ENCODE peak calls at places on chromosomes 2 and 18, in seven cellular contexts. N is tibial artery; G is fibroblast of lung; M is neural progenitor cell; E is mucosa of descending colon; F is CD4-positive, CD25-positive, alpha-beta regulatory T cell; S is OCI-LY7. D is an unnamed sample.
A peak's percentile ranks its signal among the peaks of the same experiment; 100 is the strongest.

GRCh38 chr2:238097988-238098853 is 1.9 kb upstream of the ESPNL start:
- DNase-seq in N (no peak), G (peak; percentile 23), M (peak; percentile 53), E (peak; percentile 85), F (no peak), S (peak; percentile 88), D (peak; percentile 48)

GRCh38 chr2:71538656-71539265 is 85.4 kb downstream of the DYSF start:
- DNase-seq in N (no peak), G (no peak), M (no peak), E (no peak), F (no peak), S (no peak), D (no peak)

GRCh38 chr2:38465789-38466127 is 88.7 kb upstream of the ATL2 start:
- DNase-seq in N (no peak), G (peak; percentile 25), M (peak; percentile 50), E (peak; percentile 58), F (no peak), S (peak; percentile 88), D (no peak)

GRCh38 chr2:240351088-240351741 is 84.2 kb upstream of the GPC1 start:
- DNase-seq in N (no peak), G (no peak), M (no peak), E (no peak), F (no peak), S (no peak), D (no peak)

GRCh38 chr18:10343778-10344177 is 110.7 kb upstream of the APCDD1 start:
- DNase-seq in N (no peak), G (no peak), M (no peak), E (no peak), F (no peak), S (no peak), D (no peak)

GRCh38 chr2:24050041-24050655 is 607 bp downstream of the FKBP1B start:
- DNase-seq in N (peak; percentile 31), G (peak; percentile 16), M (peak; percentile 65), E (peak; percentile 23), F (no peak), S (no peak), D (no peak)

GRCh38 chr2:11746807-11747459 is 501 bp downstream of the LPIN1 start:
- DNase-seq in N (no peak), G (peak; percentile 38), M (peak; percentile 62), E (peak; percentile 37), F (no peak), S (peak; percentile 50), D (no peak)

GRCh38 chr18:41745166-41746049 is 209.6 kb upstream of the PIK3C3 start:
- DNase-seq in N (no peak), G (peak; percentile 38), M (peak; percentile 83), E (peak; percentile 40), F (no peak), S (peak; percentile 1), D (no peak)

GRCh38 chr18:6056171-6056932 is 161.0 kb upstream of the TMEM200C start:
- DNase-seq in N (no peak), G (peak; percentile 75), M (peak; percentile 25), E (no peak), F (no peak), S (no peak), D (no peak)

GRCh38 chr18:63553117-63553516 is 10.9 kb downstream of the SERPINB12 start:
- DNase-seq in N (no peak), G (peak; percentile 71), M (no peak), E (peak; percentile 4), F (no peak), S (peak; percentile 25), D (no peak)

GRCh38 chr18:36620801-36621200 is 208.0 kb downstream of the TPGS2 start:
- DNase-seq in N (no peak), G (no peak), M (no peak), E (no peak), F (no peak), S (no peak), D (no peak)

GRCh38 chr18:29271496-29271895 is 1094.6 kb upstream of the CDH2 start:
- DNase-seq in N (no peak), G (peak; percentile 53), M (no peak), E (no peak), F (no peak), S (no peak), D (no peak)

GRCh38 chr2:161434127-161434526 is 18.0 kb downstream of the TBR1 start:
- DNase-seq in N (no peak), G (no peak), M (no peak), E (no peak), F (no peak), S (no peak), D (no peak)

GRCh38 chr18:76457475-76457874 is 37.6 kb downstream of the ZNF516 start:
- DNase-seq in N (no peak), G (peak; percentile 76), M (no peak), E (no peak), F (no peak), S (no peak), D (no peak)

GRCh38 chr2:127417406-127417805 is 821 bp upstream of the PROC start:
- DNase-seq in N (no peak), G (no peak), M (no peak), E (no peak), F (no peak), S (no peak), D (no peak)

GRCh38 chr2:60353406-60353800 is 200.1 kb downstream of the BCL11A start:
- DNase-seq in N (no peak), G (no peak), M (peak; percentile 42), E (no peak), F (no peak), S (peak; percentile 78), D (no peak)

GRCh38 chr2:136247204-136247990 is 129.4 kb upstream of the CXCR4 start:
- DNase-seq in N (peak; percentile 61), G (peak; percentile 68), M (no peak), E (no peak), F (no peak), S (no peak), D (no peak)

GRCh38 chr2:130365075-130365474 is 9.2 kb downstream of the PTPN18 start:
- DNase-seq in N (no peak), G (no peak), M (no peak), E (no peak), F (no peak), S (no peak), D (no peak)

GRCh38 chr2:20093263-20094141 is 42.1 kb upstream of the LAPTM4A start:
- DNase-seq in N (peak; percentile 52), G (peak; percentile 69), M (peak; percentile 81), E (peak; percentile 76), F (no peak), S (no peak), D (no peak)

GRCh38 chr2:112006076-112006410 is 49.0 kb upstream of the TMEM87B start:
- DNase-seq in N (no peak), G (peak; percentile 49), M (no peak), E (no peak), F (no peak), S (no peak), D (no peak)

GRCh38 chr2:60948161-60948560 is 66.8 kb downstream of the REL start:
- DNase-seq in N (no peak), G (no peak), M (no peak), E (no peak), F (no peak), S (no peak), D (no peak)

GRCh38 chr2:151691621-151692020 is 42.7 kb downstream of the NEB start:
- DNase-seq in N (no peak), G (no peak), M (no peak), E (no peak), F (no peak), S (no peak), D (no peak)

GRCh38 chr2:72117718-72118117 is 29.9 kb downstream of the CYP26B1 start:
- DNase-seq in N (no peak), G (no peak), M (no peak), E (no peak), F (no peak), S (no peak), D (no peak)

GRCh38 chr2:51722311-51722710 is 690.4 kb upstream of the NRXN1 start:
- DNase-seq in N (no peak), G (peak; percentile 85), M (no peak), E (no peak), F (no peak), S (no peak), D (no peak)

GRCh38 chr2:30768708-30769580 is 38.3 kb downstream of the CAPN13 start:
- DNase-seq in N (no peak), G (no peak), M (no peak), E (no peak), F (no peak), S (no peak), D (no peak)

GRCh38 chr2:196515041-196515440 is 124.5 kb upstream of the CCDC150 start:
- DNase-seq in N (no peak), G (no peak), M (no peak), E (no peak), F (no peak), S (no peak), D (no peak)

GRCh38 chr2:113053666-113054435 is 1.2 kb upstream of the IL36B start:
- DNase-seq in N (no peak), G (no peak), M (no peak), E (no peak), F (no peak), S (no peak), D (no peak)
- H3K9me3 ChIP-seq in N (peaks cover 17% of the 10 kb centered on the region), G (no peaks in the 10 kb centered on the region), M (peaks cover 5% of the 10 kb centered on the region), E (no peaks in the 10 kb centered on the region), F (peaks cover 4% of the 10 kb centered on the region), S (no peaks in the 10 kb centered on the region), D (no peaks in the 10 kb centered on the region)

DNA sequence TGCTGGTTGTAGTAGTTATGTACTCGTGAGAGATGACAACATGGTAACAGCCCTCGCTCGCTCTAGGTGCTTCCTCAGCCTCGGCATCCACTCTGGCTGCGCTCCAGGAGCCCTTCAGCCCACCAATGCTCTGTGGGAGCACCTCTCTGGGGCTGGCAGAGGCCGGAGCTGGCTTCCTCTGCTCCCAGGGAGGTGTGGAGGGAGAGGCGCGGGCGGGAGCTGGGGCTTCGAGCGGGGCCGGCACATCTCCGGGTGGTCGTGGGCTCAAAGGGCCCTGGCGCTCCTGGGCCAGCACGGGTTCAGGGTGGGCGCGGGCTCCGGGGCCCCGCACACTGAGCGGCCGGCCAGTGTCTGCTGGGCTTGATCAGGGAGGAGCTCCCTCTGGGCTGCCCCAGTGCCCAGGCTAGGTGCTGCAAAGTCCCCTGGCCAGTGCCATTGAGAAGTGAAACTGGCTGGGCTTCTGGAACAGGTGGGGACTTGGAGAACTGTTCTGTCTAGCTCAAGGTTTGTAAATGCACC is 1012.1 kb downstream of the CNTNAP5 start:
- DNase-seq in N (no peak), G (no peak), M (no peak), E (no peak), F (no peak), S (no peak), D (no peak)
- H3K9me3 ChIP-seq in N (no peaks in the 10 kb centered on the region), G (no peaks in the 10 kb centered on the region), M (no peaks in the 10 kb centered on the region), E (no peaks in the 10 kb centered on the region), F (no peaks in the 10 kb centered on the region), S (no peaks in the 10 kb centered on the region), D (no peaks in the 10 kb centered on the region)

GRCh38 chr2:9858730-9859068 is 15.4 kb downstream of the TAF1B start:
- DNase-seq in N (no peak), G (no peak), M (no peak), E (no peak), F (no peak), S (no peak), D (no peak)
- H3K9me3 ChIP-seq in N (no peaks in the 10 kb centered on the region), G (no peaks in the 10 kb centered on the region), M (peaks cover 36% of the 10 kb centered on the region), E (peaks cover 13% of the 10 kb centered on the region), F (peaks cover 4% of the 10 kb centered on the region), S (peaks cover 35% of the 10 kb centered on the region), D (no peaks in the 10 kb centered on the region)

DNA sequence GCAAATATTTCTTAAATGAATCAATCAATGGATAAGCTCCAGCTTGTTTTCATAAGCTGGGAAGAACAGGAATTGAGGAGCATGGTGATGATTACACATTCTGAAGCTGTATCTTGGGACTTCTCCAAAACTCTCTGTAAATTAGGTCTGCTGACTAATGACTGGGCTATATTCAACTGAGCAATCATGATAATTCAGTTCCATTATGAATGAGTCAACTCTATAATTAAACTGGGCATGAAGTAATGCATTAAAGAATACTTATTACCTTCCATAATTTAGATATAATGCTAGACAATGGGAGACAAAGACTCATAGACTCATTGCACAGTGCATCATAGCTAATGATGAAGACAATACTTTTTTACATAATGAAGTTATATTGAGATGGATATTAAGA is 207.4 kb downstream of the CBLN2 start:
- DNase-seq in N (no peak), G (peak; percentile 3), M (no peak), E (no peak), F (no peak), S (no peak), D (no peak)
- H3K9me3 ChIP-seq in N (no peaks in the 10 kb centered on the region), G (no peaks in the 10 kb centered on the region), M (no peaks in the 10 kb centered on the region), E (no peaks in the 10 kb centered on the region), F (no peaks in the 10 kb centered on the region), S (no peaks in the 10 kb centered on the region), D (no peaks in the 10 kb centered on the region)